ENCODE peak calls at places on chromosomes 2 and 18, in nine cellular contexts. C is left ventricle myocardium inferior, B is neural crest cell, I is uterus, N is dorsolateral prefrontal cortex, J is lower lobe of right lung, T is transverse colon, Q is AG10803, Z is IMR-90. E is an unnamed sample.

GRCh38 chr18:55732227-55733106 is 144.5 kb upstream of the TCF4 start:
- DNase-seq in N (no peak), J (no peak), Q (peak), T (no peak), Z (peak), B (no peak), I (no peak), C (no peak), E (no peak)

GRCh38 chr2:2639251-2640139 is 308.4 kb upstream of the MYT1L start:
- DNase-seq in Z (no peak), Q (no peak), N (no peak), B (no peak), I (no peak), T (no peak), J (peak), C (no peak), E (no peak)

GRCh38 chr2:38301340-38301968 is 75.6 kb downstream of the ATL2 start:
- DNase-seq in Q (no peak), B (no peak), C (no peak), T (no peak), N (no peak), I (no peak), J (no peak), Z (no peak), E (no peak)

GRCh38 chr2:181680055-181680936 is at the start of gene NEUROD1:
- DNase-seq in I (no peak), N (no peak), Q (no peak), Z (no peak), C (no peak), T (no peak), B (no peak), J (no peak), E (no peak)

GRCh38 chr2:26632624-26633185 is 8.5 kb downstream of the CIB4 start:
- DNase-seq in I (no peak), Q (no peak), N (no peak), C (no peak), B (no peak), T (no peak), Z (no peak), J (peak), E (no peak)

GRCh38 chr18:76986391-76986790 is 146.2 kb downstream of the MBP start:
- DNase-seq in J (no peak), I (no peak), T (no peak), N (no peak), Z (no peak), Q (no peak), C (no peak), B (no peak), E (no peak)

GRCh38 chr2:155377178-155377780 is 678.8 kb downstream of the KCNJ3 start:
- DNase-seq in I (no peak), N (no peak), T (no peak), B (no peak), C (no peak), Z (peak), J (no peak), Q (peak), E (peak)

GRCh38 chr2:197198890-197199289 is 111.7 kb downstream of the ANKRD44 start:
- DNase-seq in Q (no peak), T (peak), Z (no peak), C (peak), I (peak), N (peak), B (no peak), J (peak), E (no peak)

GRCh38 chr2:85772019-85772745 is 18.4 kb downstream of the ATOH8 start:
- DNase-seq in J (peak), B (peak), C (peak), N (peak), T (peak), Z (peak), I (peak), Q (peak), E (peak)

GRCh38 chr2:68837861-68838341 is 33.3 kb downstream of the BMP10 start:
- DNase-seq in N (no peak), T (no peak), I (no peak), J (no peak), B (no peak), Q (peak), Z (peak), C (no peak), E (no peak)

GRCh38 chr2:135689679-135690078 is 52.0 kb upstream of the UBXN4 start:
- DNase-seq in B (no peak), Q (no peak), C (no peak), I (no peak), T (no peak), J (no peak), N (no peak), Z (no peak), E (no peak)

GRCh38 chr2:144490017-144490416 is 29.9 kb downstream of the ZEB2 start:
- DNase-seq in T (no peak), C (no peak), J (no peak), Z (no peak), Q (no peak), N (no peak), I (no peak), B (no peak), E (no peak)

GRCh38 chr2:141911485-141912066 is 219.2 kb downstream of the LRP1B start:
- DNase-seq in T (no peak), B (peak), C (no peak), N (no peak), Q (peak), I (no peak), Z (peak), J (no peak), E (no peak)

GRCh38 chr18:48790226-48790863 is 160.4 kb downstream of the SMAD7 start:
- DNase-seq in N (peak), C (peak), B (no peak), T (no peak), J (peak), Z (no peak), Q (no peak), I (peak), E (no peak)

GRCh38 chr2:168850846-168851245 is 39.4 kb downstream of the SPC25 start:
- DNase-seq in J (no peak), C (no peak), Z (no peak), N (no peak), Q (peak), B (no peak), I (no peak), T (no peak), E (no peak)

GRCh38 chr2:134391751-134392160 is 137.9 kb downstream of the MGAT5 start:
- DNase-seq in Z (peak), N (no peak), Q (no peak), B (no peak), J (no peak), T (peak), I (no peak), C (no peak), E (no peak)

GRCh38 chr18:48719988-48720654 is 181.3 kb downstream of the CTIF start:
- DNase-seq in T (no peak), C (no peak), Q (no peak), J (no peak), N (peak), Z (peak), B (no peak), I (no peak), E (peak)

GRCh38 chr2:40448476-40449079 is 3.3 kb downstream of the SLC8A1 start:
- DNase-seq in J (no peak), C (no peak), I (no peak), Q (peak), B (no peak), N (no peak), Z (peak), T (no peak), E (peak)

GRCh38 chr2:221124542-221125235 is 447.4 kb downstream of the EPHA4 start:
- DNase-seq in Q (no peak), C (no peak), Z (no peak), J (no peak), I (no peak), N (no peak), T (no peak), B (no peak), E (no peak)

GRCh38 chr2:234075521-234075915 is 25.0 kb downstream of the SPP2 start:
- DNase-seq in I (no peak), Z (no peak), B (no peak), N (no peak), J (no peak), T (no peak), Q (no peak), C (no peak), E (no peak)

DNA sequence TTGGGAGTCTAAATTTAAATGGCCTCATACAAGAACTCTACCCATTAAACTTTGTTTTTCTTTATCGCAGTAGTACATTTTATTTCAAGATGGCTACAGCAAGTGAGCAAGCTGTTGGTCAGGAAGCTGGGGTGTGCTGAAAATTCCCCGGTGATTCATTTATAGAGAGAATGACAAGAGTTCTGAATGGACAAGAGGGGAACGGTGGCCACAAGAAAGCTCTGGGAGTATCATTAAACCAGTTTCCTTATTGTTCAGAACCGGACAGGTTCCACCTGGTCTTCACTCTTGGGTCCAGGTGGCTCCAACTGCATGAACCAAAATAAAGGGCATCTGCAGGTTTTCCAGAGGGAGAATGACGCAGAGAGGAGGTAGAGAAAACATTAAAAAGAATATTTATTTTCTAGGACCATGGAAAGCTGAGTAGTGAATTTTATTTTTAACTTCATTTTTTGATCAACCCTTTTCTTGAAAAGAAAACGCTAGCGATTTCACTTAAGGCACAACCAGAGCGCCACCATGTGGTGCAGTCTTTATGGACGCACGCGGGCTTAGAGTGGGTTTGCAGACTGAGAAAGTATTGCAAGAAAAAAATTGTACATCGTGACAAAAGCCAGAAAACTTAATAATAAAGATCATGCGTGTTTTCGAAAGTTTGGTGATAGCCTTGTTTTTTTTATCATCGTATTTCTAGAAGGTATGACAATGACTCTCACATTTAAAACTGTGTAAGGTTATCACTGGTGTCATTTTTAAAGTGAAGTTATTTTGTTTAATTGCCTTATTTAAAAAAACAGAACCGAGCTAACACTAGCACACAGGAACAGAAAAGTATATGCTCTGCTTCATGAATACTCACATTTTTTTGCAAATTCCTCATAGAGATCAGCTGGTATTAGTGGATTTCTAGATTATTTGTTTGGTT is 97.9 kb upstream of the NOL4 start:
- DNase-seq in T (peak), N (peak), B (peak), C (peak), Q (peak), I (no peak), Z (peak), J (peak), E (no peak)
- TF ChIP-seq CTCF in T (peak), N (peak), B (peak), C (peak), Q (peak), I (no peak), Z (peak), J (peak), E (peak)

DNA sequence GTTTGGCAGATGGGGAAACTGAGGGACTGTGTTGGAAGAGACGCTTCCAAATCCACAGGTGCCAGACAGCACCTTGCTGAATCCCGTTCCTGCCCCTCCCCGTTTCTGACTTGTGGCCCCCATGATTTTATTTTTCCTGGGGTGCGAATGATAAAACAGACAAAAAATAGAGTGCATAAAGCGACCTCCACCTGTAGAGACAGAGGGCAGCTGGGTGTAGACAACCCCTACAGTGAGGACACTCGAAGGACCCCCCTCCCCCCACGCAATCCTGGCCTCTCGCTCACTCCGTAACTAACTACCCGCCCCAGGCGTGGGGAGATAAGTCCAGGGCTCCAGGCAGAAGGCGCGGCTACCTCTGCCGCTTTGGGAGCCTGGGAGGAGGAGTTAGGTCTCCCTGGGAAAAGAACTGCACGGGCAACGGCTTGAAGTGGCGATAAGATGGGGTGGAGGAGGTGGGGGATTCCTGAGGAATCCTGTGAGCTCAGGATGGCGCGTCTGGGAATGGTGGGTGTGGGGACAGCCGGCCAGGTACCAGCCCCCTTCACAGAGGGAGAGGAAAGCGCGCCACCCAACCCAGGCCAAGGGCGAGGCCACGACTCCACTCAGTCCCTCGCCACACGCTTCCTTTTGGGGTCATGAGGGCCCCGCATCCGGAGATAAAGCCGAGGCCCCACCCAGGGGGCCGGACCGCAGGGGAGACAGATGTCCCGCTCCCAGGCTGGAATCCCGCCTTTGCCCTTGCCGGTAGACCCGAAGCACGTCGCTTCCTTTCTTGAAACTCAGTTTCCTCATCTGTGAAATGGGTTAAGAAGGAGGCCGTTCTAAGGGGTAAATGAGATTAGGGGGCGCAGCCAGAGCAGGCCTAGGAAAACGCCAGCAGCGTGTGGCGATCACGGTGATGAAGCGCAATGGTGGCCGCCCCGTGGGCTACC is 1.9 kb upstream of the CTDSP1 start:
- DNase-seq in N (peak), J (peak), T (peak), C (peak), Q (peak), B (no peak), Z (peak), I (peak), E (peak)
- TF ChIP-seq CTCF in N (no peak), J (no peak), T (no peak), C (no peak), Q (no peak), B (no peak), Z (no peak), I (peak), E (no peak)

GRCh38 chr2:64424421-64424987 is 29.5 kb upstream of the LGALSL start:
- DNase-seq in N (no peak), B (no peak), J (no peak), C (no peak), Q (no peak), Z (no peak), I (no peak), T (peak), E (no peak)

GRCh38 chr2:64423303-64423702 is 30.7 kb upstream of the LGALSL start:
- DNase-seq in N (no peak), T (no peak), Q (peak), I (no peak), J (no peak), B (no peak), Z (no peak), C (no peak), E (no peak)

GRCh38 chr2:64422466-64422865 is 31.5 kb upstream of the LGALSL start:
- DNase-seq in Q (no peak), I (no peak), N (no peak), J (no peak), C (no peak), B (no peak), Z (no peak), T (no peak), E (peak)

GRCh38 chr2:64421199-64421598 is 32.8 kb upstream of the LGALSL start:
- DNase-seq in N (no peak), I (no peak), T (no peak), J (no peak), Z (no peak), C (no peak), B (no peak), Q (no peak), E (no peak)

DNA sequence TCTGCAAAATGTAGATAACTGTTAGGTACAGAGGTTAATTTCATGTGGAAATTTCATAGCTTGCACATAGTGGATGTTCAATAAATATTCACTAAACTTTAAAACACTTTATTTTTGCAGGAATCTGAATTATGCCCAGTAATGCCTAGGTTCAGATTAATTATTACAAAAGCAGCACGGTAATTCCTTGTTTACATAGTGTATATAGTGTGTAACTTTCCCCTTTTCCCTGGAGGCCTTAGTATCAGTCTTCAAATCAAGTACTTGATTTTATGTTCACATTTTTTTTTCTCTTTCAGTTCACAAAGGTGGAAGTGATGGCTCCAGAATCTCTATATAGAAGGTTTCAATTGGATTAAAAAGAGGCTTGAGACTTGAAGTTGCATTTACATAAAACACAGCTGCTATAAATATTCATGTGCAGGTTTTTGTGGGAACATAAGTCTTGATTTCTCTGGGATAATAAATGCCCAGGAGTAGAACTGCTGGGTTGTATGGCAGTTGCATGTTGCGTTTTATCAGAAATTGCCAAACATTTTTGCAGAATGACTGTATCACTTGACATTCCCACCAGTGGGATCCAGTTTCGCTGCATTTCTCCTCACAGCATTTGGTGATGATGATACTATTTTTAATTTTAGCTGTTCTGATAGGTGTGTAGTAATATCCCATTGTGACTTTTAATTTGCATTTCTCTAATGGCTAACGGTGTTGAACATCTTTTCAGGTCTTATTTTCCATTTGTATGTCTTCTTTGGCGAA is 27.6 kb upstream of the LGALSL start:
- DNase-seq in T (no peak), B (no peak), N (no peak), Q (no peak), Z (peak), I (no peak), J (no peak), C (no peak), E (no peak)
- TF ChIP-seq CTCF in T (no peak), B (no peak), N (no peak), Q (no peak), Z (no peak), I (no peak), J (no peak), C (no peak), E (no peak)

GRCh38 chr18:21897811-21898210 is 157.2 kb downstream of the MIB1 start:
- DNase-seq in I (peak), C (no peak), Q (peak), J (no peak), B (peak), T (peak), N (no peak), Z (peak), E (peak)
- TF ChIP-seq CTCF in I (peak), C (peak), Q (peak), J (peak), B (peak), T (peak), N (peak), Z (peak), E (peak)

DNA sequence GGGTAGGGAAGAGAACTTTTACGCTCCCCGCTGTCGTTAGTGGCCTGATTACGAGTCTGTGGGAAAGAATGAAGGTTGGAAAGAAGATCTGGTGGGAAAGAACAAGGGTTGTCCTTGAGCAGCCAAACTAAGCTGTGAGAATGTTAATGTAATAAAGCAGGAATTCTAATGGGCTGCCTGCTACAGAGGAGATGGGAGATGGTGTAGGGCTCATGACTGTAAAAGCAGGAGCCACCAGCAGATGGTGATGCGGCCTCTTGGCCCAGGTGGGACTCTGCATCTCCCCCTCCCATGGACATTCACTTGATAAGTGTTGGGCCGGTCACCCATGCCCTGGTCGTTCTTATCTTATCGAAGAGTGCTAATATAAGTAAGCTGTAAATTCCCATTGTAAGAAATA is 150.0 kb downstream of the NEDD4L start:
- DNase-seq in C (no peak), Z (no peak), T (no peak), N (no peak), B (no peak), Q (no peak), J (no peak), I (peak), E (no peak)
- TF ChIP-seq CTCF in C (peak), Z (peak), T (no peak), N (no peak), B (peak), Q (peak), J (no peak), I (peak), E (peak)

GRCh38 chr2:165662720-165663119 is 131.3 kb downstream of the GALNT3 start:
- DNase-seq in C (no peak), T (no peak), J (no peak), B (no peak), Q (no peak), Z (no peak), N (no peak), I (no peak), E (no peak)

GRCh38 chr2:165665614-165666013 is 128.4 kb downstream of the GALNT3 start:
- DNase-seq in T (no peak), I (no peak), B (no peak), Q (no peak), Z (no peak), C (no peak), J (no peak), N (no peak), E (no peak)

GRCh38 chr2:165655653-165656052 is 138.4 kb downstream of the GALNT3 start:
- DNase-seq in I (no peak), C (no peak), Q (no peak), N (no peak), B (no peak), T (no peak), J (no peak), Z (no peak), E (no peak)

GRCh38 chr2:165660361-165660760 is 133.7 kb downstream of the GALNT3 start:
- DNase-seq in C (no peak), I (no peak), B (no peak), J (no peak), T (no peak), Z (no peak), N (no peak), Q (no peak), E (no peak)
- TF ChIP-seq CTCF in C (no peak), I (no peak), B (no peak), J (no peak), T (no peak), Z (no peak), N (no peak), Q (no peak), E (no peak)

DNA sequence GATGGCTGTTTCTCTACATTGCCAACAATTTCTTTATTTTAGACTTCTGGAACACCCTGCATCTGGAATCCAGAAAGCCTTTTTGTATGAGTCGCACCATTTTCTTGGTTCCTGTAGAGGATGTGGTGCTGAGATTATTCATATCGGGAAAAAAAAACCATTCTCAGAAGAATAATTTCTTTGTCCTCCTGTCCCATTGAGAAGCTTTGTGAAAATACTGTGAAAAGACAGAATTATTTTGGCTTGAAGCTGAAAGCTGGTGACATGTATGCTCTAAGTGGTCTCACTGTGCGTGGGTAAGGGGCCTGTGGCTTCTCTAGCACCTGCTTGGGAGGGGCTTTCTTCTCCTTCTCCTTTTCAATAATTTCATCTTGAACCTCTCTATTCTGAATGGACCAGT is 138.4 kb downstream of the FAM210A start:
- DNase-seq in J (no peak), B (no peak), Z (no peak), I (no peak), T (no peak), Q (no peak), C (no peak), N (no peak), E (no peak)
- TF ChIP-seq CTCF in J (no peak), B (no peak), Z (no peak), I (no peak), T (no peak), Q (no peak), C (no peak), N (no peak), E (no peak)